ENCODE peak calls at places on chromosomes 1 and 21, in four cellular contexts. One of them, this sample, is unnamed. For H3K27me3, the result is how much of the 10 kb centered on the place peaks cover.

GRCh38 chr1:73604739-73605138 is 593.2 kb downstream of the LRRIQ3 start:
- DNase-seq in sigmoid colon: no peak
- DNase-seq in Peyer's patch: no peak
- DNase-seq in astrocyte: peak
- DNase-seq in this sample: no peak

GRCh38 chr1:147750618-147751217 is 9.7 kb downstream of the GJA5 start:
- DNase-seq in sigmoid colon: no peak
- DNase-seq in Peyer's patch: no peak
- DNase-seq in astrocyte: no peak
- DNase-seq in this sample: no peak

GRCh38 chr21:43338951-43339350 is 88.0 kb downstream of the SIK1 start:
- DNase-seq in sigmoid colon: no peak
- DNase-seq in Peyer's patch: no peak
- DNase-seq in astrocyte: no peak
- DNase-seq in this sample: no peak

GRCh38 chr1:90356991-90357390 is 360.1 kb downstream of the BARHL2 start:
- DNase-seq in sigmoid colon: no peak
- DNase-seq in Peyer's patch: no peak
- DNase-seq in astrocyte: no peak
- DNase-seq in this sample: no peak

GRCh38 chr1:36161656-36162531 is 5.9 kb downstream of the MAP7D1 start:
- DNase-seq in sigmoid colon: no peak
- DNase-seq in Peyer's patch: peak
- DNase-seq in astrocyte: peak
- DNase-seq in this sample: peak

GRCh38 chr1:93114403-93114802 is 35.3 kb downstream of the MTF2 start:
- DNase-seq in sigmoid colon: no peak
- DNase-seq in Peyer's patch: no peak
- DNase-seq in astrocyte: peak
- DNase-seq in this sample: no peak

GRCh38 chr21:32359719-32360260 is 33.0 kb downstream of the URB1 start:
- DNase-seq in sigmoid colon: no peak
- DNase-seq in Peyer's patch: no peak
- DNase-seq in astrocyte: no peak
- DNase-seq in this sample: no peak

GRCh38 chr1:148362141-148362929 is 120.8 kb downstream of the PPIAL4G start:
- DNase-seq in sigmoid colon: no peak
- DNase-seq in Peyer's patch: peak
- DNase-seq in astrocyte: peak
- DNase-seq in this sample: no peak

GRCh38 chr1:205939690-205940330 is 3.4 kb downstream of the SLC26A9 start:
- DNase-seq in sigmoid colon: no peak
- DNase-seq in Peyer's patch: no peak
- DNase-seq in astrocyte: no peak
- DNase-seq in this sample: no peak

GRCh38 chr1:54080598-54081049 is 27.2 kb downstream of the TCEANC2 start:
- DNase-seq in sigmoid colon: no peak
- DNase-seq in Peyer's patch: no peak
- DNase-seq in astrocyte: no peak
- DNase-seq in this sample: no peak

GRCh38 chr1:9551984-9552383 is 12.7 kb downstream of the SLC25A33 start:
- DNase-seq in sigmoid colon: no peak
- DNase-seq in Peyer's patch: no peak
- DNase-seq in astrocyte: no peak
- DNase-seq in this sample: no peak

GRCh38 chr1:17581389-17582123 is 42.1 kb downstream of the ARHGEF10L start:
- DNase-seq in sigmoid colon: no peak
- DNase-seq in Peyer's patch: no peak
- DNase-seq in astrocyte: no peak
- DNase-seq in this sample: no peak

GRCh38 chr1:84510165-84510564 is 3.8 kb upstream of the GNG5 start:
- DNase-seq in sigmoid colon: no peak
- DNase-seq in Peyer's patch: no peak
- DNase-seq in astrocyte: no peak
- DNase-seq in this sample: no peak

GRCh38 chr1:150973826-150974579 is 632 bp downstream of the CERS2 start:
- DNase-seq in sigmoid colon: no peak
- DNase-seq in Peyer's patch: peak
- DNase-seq in astrocyte: no peak
- DNase-seq in this sample: peak

GRCh38 chr1:211198880-211199279 is 60.3 kb upstream of the RCOR3 start:
- DNase-seq in sigmoid colon: no peak
- DNase-seq in Peyer's patch: no peak
- DNase-seq in astrocyte: no peak
- DNase-seq in this sample: no peak

GRCh38 chr1:154403300-154403943 is 1.7 kb upstream of the IL6R start:
- DNase-seq in sigmoid colon: peak
- DNase-seq in Peyer's patch: peak
- DNase-seq in astrocyte: no peak
- DNase-seq in this sample: peak

GRCh38 chr1:174433451-174433850 is 14.3 kb upstream of the GPR52 start:
- DNase-seq in sigmoid colon: no peak
- DNase-seq in Peyer's patch: no peak
- DNase-seq in astrocyte: peak
- DNase-seq in this sample: no peak

GRCh38 chr1:8441466-8441865 is 123.6 kb downstream of the SLC45A1 start:
- DNase-seq in sigmoid colon: no peak
- DNase-seq in Peyer's patch: no peak
- DNase-seq in astrocyte: peak
- DNase-seq in this sample: no peak

GRCh38 chr1:76901158-76901767 is 34.0 kb downstream of the ST6GALNAC5 start:
- DNase-seq in sigmoid colon: no peak
- DNase-seq in Peyer's patch: no peak
- DNase-seq in astrocyte: peak
- DNase-seq in this sample: no peak

GRCh38 chr1:58454343-58454742 is 92.2 kb downstream of the OMA1 start:
- DNase-seq in sigmoid colon: no peak
- DNase-seq in Peyer's patch: no peak
- DNase-seq in astrocyte: no peak
- DNase-seq in this sample: no peak

GRCh38 chr1:226154593-226154992 is 31.9 kb downstream of the ACBD3 start:
- DNase-seq in sigmoid colon: no peak
- DNase-seq in Peyer's patch: no peak
- DNase-seq in astrocyte: no peak
- DNase-seq in this sample: no peak

GRCh38 chr1:144101397-144102050 is 129.7 kb upstream of the FAM72C start:
- DNase-seq in sigmoid colon: peak
- DNase-seq in Peyer's patch: peak
- DNase-seq in astrocyte: no peak
- DNase-seq in this sample: peak

GRCh38 chr1:21289700-21290545 is at the start of gene ECE1:
- DNase-seq in sigmoid colon: no peak
- DNase-seq in Peyer's patch: peak
- DNase-seq in astrocyte: no peak
- DNase-seq in this sample: peak

GRCh38 chr1:118335372-118335771 is 150.3 kb upstream of the SPAG17 start:
- DNase-seq in sigmoid colon: no peak
- DNase-seq in Peyer's patch: no peak
- DNase-seq in astrocyte: peak
- DNase-seq in this sample: no peak

GRCh38 chr1:230898144-230898543 is 29.8 kb upstream of the C1orf198 start:
- DNase-seq in sigmoid colon: no peak
- DNase-seq in Peyer's patch: no peak
- DNase-seq in astrocyte: no peak
- DNase-seq in this sample: no peak

GRCh38 chr1:36383240-36383639 is 2.5 kb downstream of the STK40 start:
- DNase-seq in sigmoid colon: no peak
- DNase-seq in Peyer's patch: no peak
- DNase-seq in astrocyte: no peak
- DNase-seq in this sample: no peak

GRCh38 chr1:192983349-192983980 is 75.7 kb downstream of the UCHL5 start:
- DNase-seq in sigmoid colon: no peak
- DNase-seq in Peyer's patch: no peak
- DNase-seq in astrocyte: no peak
- DNase-seq in this sample: no peak

GRCh38 chr1:66371233-66372005 is 162.5 kb upstream of the SGIP1 start:
- DNase-seq in sigmoid colon: no peak
- DNase-seq in Peyer's patch: peak
- DNase-seq in astrocyte: peak
- DNase-seq in this sample: no peak

GRCh38 chr1:23371987-23372386 is 2.4 kb upstream of the ZNF436 start:
- DNase-seq in sigmoid colon: no peak
- DNase-seq in Peyer's patch: no peak
- DNase-seq in astrocyte: no peak
- DNase-seq in this sample: no peak

GRCh38 chr1:160032165-160032827 is 506 bp upstream of the PIGM start:
- DNase-seq in sigmoid colon: no peak
- DNase-seq in Peyer's patch: no peak
- DNase-seq in astrocyte: no peak
- DNase-seq in this sample: no peak

GRCh38 chr1:30518186-30518585 is 205.2 kb downstream of the MATN1 start:
- DNase-seq in sigmoid colon: no peak
- DNase-seq in Peyer's patch: no peak
- DNase-seq in astrocyte: no peak
- DNase-seq in this sample: no peak

GRCh38 chr1:162856260-162856659 is 4.7 kb downstream of the CCDC190 start:
- DNase-seq in sigmoid colon: no peak
- DNase-seq in Peyer's patch: no peak
- DNase-seq in astrocyte: peak
- DNase-seq in this sample: no peak

GRCh38 chr1:22139817-22140216 is 3.1 kb downstream of the WNT4 start:
- DNase-seq in sigmoid colon: no peak
- DNase-seq in Peyer's patch: no peak
- DNase-seq in astrocyte: no peak
- DNase-seq in this sample: no peak

GRCh38 chr1:6991271-6991670 is 206.0 kb downstream of the CAMTA1 start:
- DNase-seq in sigmoid colon: no peak
- DNase-seq in Peyer's patch: no peak
- DNase-seq in astrocyte: peak
- DNase-seq in this sample: no peak

GRCh38 chr1:17866451-17867029 is 111.4 kb downstream of the ACTL8 start:
- DNase-seq in sigmoid colon: no peak
- DNase-seq in Peyer's patch: no peak
- DNase-seq in astrocyte: peak
- DNase-seq in this sample: no peak

DNA sequence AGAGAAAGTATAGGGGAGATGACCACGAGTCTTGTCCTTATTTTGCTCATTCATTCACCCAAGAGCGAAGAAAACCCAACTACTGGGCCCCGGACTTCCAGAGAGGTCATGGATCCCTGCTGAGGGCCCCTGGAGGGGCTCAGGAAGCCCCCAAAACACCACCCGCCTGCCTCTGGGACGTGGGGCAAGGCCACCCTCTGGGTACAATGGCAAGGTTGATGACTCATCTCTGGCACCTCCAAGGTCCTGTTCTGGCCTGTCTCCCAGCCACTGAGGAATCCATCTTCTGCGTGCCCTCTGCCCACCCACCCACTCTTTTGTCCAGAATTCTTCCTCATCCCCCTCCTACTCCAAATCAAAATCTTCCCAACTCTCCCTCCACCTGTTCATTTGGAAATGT is 21.3 kb upstream of the PRDM15 start:
- DNase-seq in sigmoid colon: peak
- DNase-seq in Peyer's patch: no peak
- DNase-seq in astrocyte: no peak
- DNase-seq in this sample: no peak
- H3K27ac ChIP-seq in sigmoid colon: no peak
- H3K27ac ChIP-seq in Peyer's patch: no peak
- H3K27ac ChIP-seq in astrocyte: no peak
- H3K27ac ChIP-seq in this sample: no peak

GRCh38 chr1:240843798-240844197 is 231.8 kb upstream of the GREM2 start:
- DNase-seq in sigmoid colon: no peak
- DNase-seq in Peyer's patch: no peak
- DNase-seq in astrocyte: no peak
- DNase-seq in this sample: no peak
- H3K27me3 ChIP-seq in sigmoid colon: under half
- H3K27me3 ChIP-seq in Peyer's patch: under half
- H3K27me3 ChIP-seq in astrocyte: under half
- H3K27me3 ChIP-seq in this sample: under half

DNA sequence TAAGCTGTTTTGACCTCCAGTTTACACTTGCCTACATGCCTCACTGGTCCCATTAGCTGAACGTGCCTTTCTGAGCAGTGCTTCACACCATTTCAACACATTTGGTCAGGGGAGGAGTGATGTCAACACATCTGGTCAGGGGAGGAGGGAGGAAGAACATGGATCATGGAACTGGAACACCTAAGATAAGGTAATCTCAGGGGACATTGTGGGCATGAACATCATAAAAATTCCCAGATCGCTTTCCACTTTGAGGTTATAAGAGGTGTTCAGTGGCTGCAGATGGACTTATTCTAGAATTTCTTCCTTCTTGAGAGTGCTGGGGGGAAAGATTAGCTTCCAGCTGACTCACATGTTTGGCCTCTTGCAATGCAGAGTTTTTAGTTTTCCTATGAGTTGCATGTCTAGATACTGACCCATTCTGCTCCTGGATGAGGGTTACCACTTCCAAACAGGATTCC is 2.0 kb downstream of the QSOX1 start:
- DNase-seq in sigmoid colon: no peak
- DNase-seq in Peyer's patch: peak
- DNase-seq in astrocyte: peak
- DNase-seq in this sample: no peak
- H3K4me3 ChIP-seq in sigmoid colon: peak
- H3K4me3 ChIP-seq in Peyer's patch: peak
- H3K4me3 ChIP-seq in astrocyte: peak
- H3K4me3 ChIP-seq in this sample: no peak

GRCh38 chr21:34885636-34886553 is 163.2 kb downstream of the RUNX1 start:
- DNase-seq in sigmoid colon: no peak
- DNase-seq in Peyer's patch: peak
- DNase-seq in astrocyte: no peak
- DNase-seq in this sample: no peak
- H3K27ac ChIP-seq in sigmoid colon: peak
- H3K27ac ChIP-seq in Peyer's patch: peak
- H3K27ac ChIP-seq in astrocyte: peak
- H3K27ac ChIP-seq in this sample: peak

DNA sequence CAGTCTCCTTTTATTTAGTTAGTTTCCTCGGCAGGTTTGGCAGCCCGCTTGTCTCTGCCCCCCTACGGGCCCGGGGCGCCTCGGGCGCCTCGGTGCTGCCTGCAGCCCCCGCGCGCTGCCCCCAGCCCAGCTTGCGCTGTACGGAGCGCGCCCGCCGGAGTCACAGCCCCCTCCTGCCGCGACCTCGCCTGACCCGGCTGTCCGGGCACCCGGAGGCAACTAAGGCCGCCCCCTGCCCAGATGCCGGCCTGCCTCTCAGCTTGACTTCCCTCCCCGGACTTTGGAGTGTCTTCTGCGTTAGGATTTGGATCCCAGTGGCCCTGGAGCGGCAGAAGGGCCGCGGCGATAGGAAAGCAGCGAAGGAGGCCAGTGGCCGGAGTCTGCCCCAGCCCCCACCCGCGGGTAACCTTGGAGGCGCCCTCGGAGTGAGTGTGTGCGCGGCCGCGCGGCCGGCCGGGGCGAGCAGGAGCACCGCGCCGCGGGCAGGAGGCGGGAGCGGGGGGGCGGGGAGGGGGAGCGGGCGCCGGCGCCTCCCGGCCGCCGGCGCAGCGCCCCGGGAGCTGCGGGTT is 7.6 kb downstream of the CDKN2C start:
- DNase-seq in sigmoid colon: peak
- DNase-seq in Peyer's patch: peak
- DNase-seq in astrocyte: no peak
- DNase-seq in this sample: peak
- H3K27me3 ChIP-seq in sigmoid colon: under half
- H3K27me3 ChIP-seq in Peyer's patch: under half
- H3K27me3 ChIP-seq in astrocyte: under half
- H3K27me3 ChIP-seq in this sample: under half

GRCh38 chr1:171606402-171606941 is 15.6 kb upstream of the MYOCOS start:
- DNase-seq in sigmoid colon: no peak
- DNase-seq in Peyer's patch: no peak
- DNase-seq in astrocyte: no peak
- DNase-seq in this sample: no peak
- H3K4me3 ChIP-seq in sigmoid colon: no peak
- H3K4me3 ChIP-seq in Peyer's patch: no peak
- H3K4me3 ChIP-seq in astrocyte: no peak
- H3K4me3 ChIP-seq in this sample: no peak